ENCODE peak calls at places on chromosomes 16 and 17, in seven cellular contexts. K, M, U, R, W, V and I are unnamed samples.

GRCh38 chr17:82677353-82677925 is 21.1 kb downstream of the RAB40B start:
- DNase-seq in K (no peak), M (no peak), U (no peak), R (no peak), W (no peak), V (no peak), I (no peak)

GRCh38 chr17:69245617-69246016 is 17.0 kb upstream of the ABCA10 start:
- DNase-seq in K (no peak), M (no peak), U (no peak), R (no peak), W (no peak), V (no peak), I (peak; percentile 1)

GRCh38 chr16:27211026-27211425 is 7.7 kb downstream of the KDM8 start:
- DNase-seq in K (no peak), M (no peak), U (no peak), R (no peak), W (no peak), V (no peak), I (no peak)

GRCh38 chr16:68232335-68232734 is 3.6 kb downstream of the ESRP2 start:
- DNase-seq in K (no peak), M (no peak), U (no peak), R (no peak), W (no peak), V (peak; percentile 20), I (no peak)

GRCh38 chr17:55435408-55435807 is 13.8 kb upstream of the MMD start:
- DNase-seq in K (no peak), M (no peak), U (no peak), R (no peak), W (no peak), V (no peak), I (peak; percentile 2)

GRCh38 chr16:6258056-6258455 is 1074.6 kb upstream of the RBFOX1 start:
- DNase-seq in K (no peak), M (no peak), U (no peak), R (no peak), W (no peak), V (no peak), I (no peak)

GRCh38 chr17:82236142-82236971 is 7.5 kb downstream of the SLC16A3 start:
- DNase-seq in K (peak; percentile 80), M (peak; percentile 79), U (peak; percentile 47), R (peak; percentile 81), W (no peak), V (peak; percentile 83), I (peak; percentile 79)

GRCh38 chr17:8304181-8304910 is 5.7 kb upstream of the ARHGEF15 start:
- DNase-seq in K (no peak), M (peak; percentile 58), U (no peak), R (no peak), W (no peak), V (no peak), I (no peak)

GRCh38 chr17:10589553-10590145 is 40.2 kb upstream of the MYH2 start:
- DNase-seq in K (no peak), M (no peak), U (no peak), R (no peak), W (no peak), V (no peak), I (no peak)

GRCh38 chr17:80991645-80992076 is at the start of gene CHMP6:
- DNase-seq in K (peak; percentile 76), M (peak; percentile 87), U (peak; percentile 76), R (peak; percentile 68), W (peak; percentile 84), V (peak; percentile 83), I (peak; percentile 90)
- TF ChIP-seq POLR2A in K (no peak), M (peak; percentile 29), U (no peak), R (no peak), W (peak; percentile 48), V (no peak), I (peak; percentile 34)

DNA sequence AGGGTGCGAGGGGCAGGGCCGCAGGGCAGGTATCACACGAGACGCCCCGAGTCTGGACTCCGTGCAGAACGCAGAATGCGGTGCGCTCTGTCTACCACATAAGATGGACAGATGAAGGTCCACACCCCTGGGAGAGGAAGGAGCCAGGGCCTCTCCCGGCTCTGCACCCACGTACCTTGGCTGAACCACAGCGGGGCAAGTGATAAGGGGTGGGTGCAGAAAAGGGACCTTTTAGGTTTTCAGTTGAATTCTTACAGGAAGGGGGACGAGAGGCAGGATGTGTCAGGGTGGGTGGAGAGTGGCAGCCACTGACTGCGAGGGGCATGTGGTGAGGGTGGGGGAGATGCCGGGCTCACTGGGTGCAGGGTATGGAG is 338 bp downstream of the CD300A start:
- DNase-seq in K (no peak), M (no peak), U (no peak), R (no peak), W (no peak), V (no peak), I (no peak)
- TF ChIP-seq POLR2A in K (no peak), M (no peak), U (no peak), R (no peak), W (no peak), V (no peak), I (no peak)

DNA sequence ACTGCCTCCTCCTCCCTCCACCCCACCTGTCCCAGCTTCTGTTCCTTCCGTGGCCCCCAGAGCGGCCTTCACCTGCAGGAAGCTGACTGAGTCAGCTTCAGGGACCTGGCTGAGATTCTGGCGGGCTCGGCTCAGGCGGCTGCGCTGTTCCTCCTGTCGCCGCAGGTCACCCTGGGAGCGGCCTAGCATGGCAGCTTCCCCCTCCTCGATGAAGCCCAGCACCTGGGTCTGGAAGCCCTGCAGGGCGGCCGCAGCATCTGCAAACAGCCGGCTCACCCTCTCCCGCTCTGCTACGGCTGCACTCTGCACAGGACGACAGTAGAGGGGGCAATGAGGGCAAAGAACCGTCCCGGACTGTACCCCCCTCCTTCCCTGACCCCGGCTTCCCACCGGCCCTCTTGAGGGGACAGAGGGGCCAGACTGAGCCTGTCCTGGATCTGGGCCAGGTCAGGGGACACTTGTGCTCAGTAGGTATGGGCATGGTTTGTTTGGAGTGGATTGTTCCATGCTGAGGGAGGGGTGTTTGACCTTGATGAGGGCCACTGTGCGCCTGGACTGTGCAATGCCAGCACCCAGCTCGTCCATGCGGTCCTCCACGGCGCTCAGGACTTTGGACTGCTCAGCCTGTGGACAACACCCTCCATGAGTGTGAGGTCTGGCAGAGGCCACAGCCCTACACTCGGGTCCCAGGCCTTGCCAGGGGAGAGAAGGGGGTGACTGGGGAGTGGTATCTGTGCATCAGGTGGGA is 2.0 kb downstream of the TRIM47 start:
- DNase-seq in K (peak; percentile 86), M (peak; percentile 74), U (no peak), R (peak; percentile 72), W (peak; percentile 62), V (no peak), I (no peak)
- TF ChIP-seq POLR2A in K (peak; percentile 53), M (peak; percentile 15), U (no peak), R (no peak), W (no peak), V (no peak), I (no peak)

GRCh38 chr16:85611455-85612190 is 1.5 kb upstream of the GSE1 start:
- DNase-seq in K (peak; percentile 86), M (peak; percentile 89), U (peak; percentile 74), R (peak; percentile 89), W (peak; percentile 88), V (peak; percentile 88), I (peak; percentile 78)
- TF ChIP-seq POLR2A in K (peak; percentile 45), M (peak; percentile 18), U (no peak), R (no peak), W (peak; percentile 38), V (no peak), I (peak; percentile 31)

DNA sequence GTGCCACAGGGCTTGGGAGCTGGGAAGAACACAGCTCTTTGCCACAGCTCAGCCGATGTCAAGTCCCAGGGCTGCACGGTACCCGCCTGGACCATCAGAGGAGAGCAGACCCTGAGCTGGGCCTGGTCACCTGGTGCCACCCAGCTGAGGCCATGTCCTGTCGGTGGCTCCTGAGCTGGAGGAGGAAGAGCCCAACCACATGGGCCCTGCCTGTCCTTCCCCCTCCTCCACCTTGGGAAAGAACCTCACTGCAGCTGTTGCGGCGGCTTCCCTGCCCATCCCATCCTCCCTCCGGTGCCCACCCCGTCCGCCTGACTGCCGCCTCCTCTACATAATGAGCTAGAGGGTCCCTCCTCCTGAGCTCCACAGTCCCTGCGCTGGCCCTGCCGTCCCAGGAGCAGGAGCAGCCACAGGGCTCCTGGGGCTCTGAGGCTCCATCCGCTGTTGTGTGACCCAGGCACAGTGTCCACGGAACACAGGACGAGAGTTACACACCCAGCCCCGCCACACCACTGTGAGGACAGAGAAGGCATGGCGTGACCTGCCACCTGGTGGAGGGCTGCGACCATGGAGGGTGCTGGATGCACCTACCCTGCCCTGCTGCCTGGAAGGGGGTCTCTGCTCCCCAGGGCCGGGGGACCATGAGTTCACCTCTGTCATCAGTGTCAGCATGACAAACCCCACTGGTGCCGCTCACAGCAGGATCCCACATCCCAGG is 21.4 kb upstream of the CHMP6 start:
- DNase-seq in K (peak; percentile 50), M (peak; percentile 44), U (no peak), R (no peak), W (no peak), V (peak; percentile 63), I (peak; percentile 29)
- TF ChIP-seq POLR2A in K (no peak), M (no peak), U (no peak), R (no peak), W (no peak), V (no peak), I (no peak)

GRCh38 chr17:28748852-28749515 is 5.2 kb downstream of the TRAF4 start:
- DNase-seq in K (no peak), M (peak; percentile 41), U (no peak), R (no peak), W (no peak), V (no peak), I (no peak)

GRCh38 chr17:28750178-28751047 is 6.6 kb downstream of the TRAF4 start:
- DNase-seq in K (peak; percentile 97), M (peak; percentile 96), U (peak; percentile 90), R (peak; percentile 97), W (peak; percentile 88), V (peak; percentile 93), I (peak; percentile 91)

GRCh38 chr17:28755486-28755885 is 11.7 kb downstream of the TRAF4 start:
- DNase-seq in K (no peak), M (no peak), U (no peak), R (no peak), W (no peak), V (no peak), I (no peak)

GRCh38 chr17:28749516-28750177 is 5.8 kb downstream of the TRAF4 start:
- DNase-seq in K (no peak), M (no peak), U (no peak), R (no peak), W (no peak), V (no peak), I (no peak)

DNA sequence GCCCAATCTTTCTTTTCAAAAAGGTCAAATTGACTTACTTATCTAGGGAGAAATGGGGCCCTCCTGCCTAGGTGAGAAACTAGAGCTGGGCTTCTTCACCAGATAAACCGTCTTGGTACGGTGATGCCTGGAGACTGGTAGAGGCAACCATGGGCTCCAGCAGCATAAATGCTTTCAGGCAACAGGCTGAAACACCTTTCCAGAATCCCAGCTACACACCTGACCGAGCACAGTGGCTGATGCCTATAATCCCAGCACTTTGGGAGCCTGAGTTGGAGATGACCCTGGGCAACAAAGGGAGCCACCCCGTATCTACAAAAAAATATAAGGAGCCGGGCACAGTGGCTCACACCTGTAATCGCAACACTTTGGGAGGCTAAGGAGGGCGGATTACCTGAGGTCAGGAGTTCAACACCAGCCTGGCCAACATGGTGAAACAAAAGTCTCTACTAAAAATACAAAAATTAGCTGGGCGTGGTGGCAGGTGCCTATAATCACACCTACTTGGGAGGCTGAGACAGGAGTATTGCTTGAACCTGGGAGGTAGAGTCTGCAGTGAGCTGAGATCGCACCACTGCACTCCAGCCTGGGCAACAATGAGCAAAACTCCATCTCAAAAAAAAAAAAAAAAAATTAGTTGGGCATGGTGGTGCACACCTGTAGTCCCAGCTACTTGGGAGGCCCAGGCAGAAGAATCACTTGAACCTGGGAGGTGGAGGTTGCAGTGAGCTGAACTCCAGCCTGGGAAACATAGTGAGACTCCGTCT is 8.0 kb downstream of the TRAF4 start:
- DNase-seq in K (no peak), M (no peak), U (no peak), R (no peak), W (no peak), V (no peak), I (no peak)
- TF ChIP-seq POLR2A in K (no peak), M (no peak), U (no peak), R (no peak), W (no peak), V (no peak), I (no peak)